ENCODE peak calls at places on chromosome 10, in four cellular contexts. S, L, B and F are unnamed samples.

GRCh38 chr10:87860156-87860795 is 3.1 kb downstream of the KLLN start:
- DNase-seq in S (peak; percentile 69), L (peak; percentile 34), B (peak; percentile 63), F (peak; percentile 42)

GRCh38 chr10:114163062-114163861 is 10.7 kb downstream of the CCDC186 start:
- DNase-seq in S (no peak), L (no peak), B (no peak), F (no peak)

GRCh38 chr10:125171402-125172316 is 11.3 kb upstream of the CTBP2 start:
- DNase-seq in S (no peak), L (no peak), B (no peak), F (no peak)

GRCh38 chr10:91684841-91685240 is 52.0 kb upstream of the PPP1R3C start:
- DNase-seq in S (no peak), L (no peak), B (no peak), F (no peak)

GRCh38 chr10:77661100-77661499 is 23.5 kb upstream of the KCNMA1 start:
- DNase-seq in S (no peak), L (peak; percentile 18), B (no peak), F (no peak)

GRCh38 chr10:127999291-127999690 is 92.4 kb downstream of the PTPRE start:
- DNase-seq in S (no peak), L (no peak), B (no peak), F (no peak)

GRCh38 chr10:27258838-27259532 is 18.4 kb upstream of the ACBD5 start:
- DNase-seq in S (no peak), L (no peak), B (no peak), F (no peak)

GRCh38 chr10:79184141-79184625 is 115.4 kb downstream of the ZMIZ1 start:
- DNase-seq in S (peak; percentile 77), L (no peak), B (no peak), F (no peak)

GRCh38 chr10:26438534-26439269 is 561 bp downstream of the APBB1IP start:
- DNase-seq in S (no peak), L (no peak), B (no peak), F (no peak)

GRCh38 chr10:28036587-28036986 is 37.7 kb upstream of the ODAD2 start:
- DNase-seq in S (no peak), L (no peak), B (no peak), F (no peak)

GRCh38 chr10:118710487-118710886 is 44.3 kb downstream of the CACUL1 start:
- DNase-seq in S (no peak), L (no peak), B (no peak), F (no peak)

GRCh38 chr10:64952042-64952441 is 1430.8 kb downstream of the REEP3 start:
- DNase-seq in S (no peak), L (no peak), B (no peak), F (no peak)

GRCh38 chr10:30747633-30748032 is 118.1 kb upstream of the LYZL2 start:
- DNase-seq in S (no peak), L (no peak), B (peak; percentile 49), F (no peak)

GRCh38 chr10:33129181-33129928 is 171.3 kb upstream of the ITGB1 start:
- DNase-seq in S (no peak), L (no peak), B (no peak), F (no peak)

GRCh38 chr10:58943234-58943633 is 233.2 kb upstream of the PHYHIPL start:
- DNase-seq in S (no peak), L (no peak), B (no peak), F (no peak)

GRCh38 chr10:126908225-126908624 is 3.0 kb downstream of the DOCK1 start:
- DNase-seq in S (no peak), L (no peak), B (no peak), F (no peak)

GRCh38 chr10:94210465-94211186 is 152.1 kb downstream of the NOC3L start:
- DNase-seq in S (peak; percentile 6), L (no peak), B (no peak), F (no peak)

GRCh38 chr10:56823849-56824248 is 462.8 kb upstream of the ZWINT start:
- DNase-seq in S (peak; percentile 2), L (peak; percentile 11), B (peak; percentile 5), F (peak; percentile 20)

GRCh38 chr10:5094265-5095205 is at the start of gene AKR1C3:
- DNase-seq in S (peak; percentile 78), L (peak; percentile 62), B (no peak), F (peak; percentile 21)

GRCh38 chr10:113036636-113037035 is 86.6 kb downstream of the TCF7L2 start:
- DNase-seq in S (no peak), L (no peak), B (no peak), F (no peak)

GRCh38 chr10:114504769-114505579 is 100.7 kb upstream of the AFAP1L2 start:
- DNase-seq in S (peak; percentile 67), L (no peak), B (no peak), F (no peak)

DNA sequence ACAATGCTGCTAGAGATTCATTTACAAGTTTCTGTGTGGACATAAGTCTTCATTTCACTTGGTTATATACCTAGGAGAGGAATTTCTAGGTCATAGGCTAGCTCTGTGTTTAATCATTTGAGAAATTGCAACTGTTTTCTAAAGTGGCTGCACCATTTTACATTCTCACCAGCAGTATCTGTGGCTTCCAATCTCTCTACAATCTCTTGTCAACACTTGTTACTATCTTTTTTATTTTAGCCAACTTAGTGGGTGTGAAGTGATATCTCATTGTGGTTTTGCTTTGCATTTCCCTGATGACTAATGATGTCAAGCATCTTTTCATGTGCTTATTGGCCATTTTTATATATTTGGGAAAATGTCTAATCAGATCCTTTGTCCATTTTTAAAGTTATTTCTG is 53.0 kb upstream of the DRGX start:
- DNase-seq in S (no peak), L (no peak), B (no peak), F (no peak)
- TF ChIP-seq FOXK2 in S (no peak), L (no peak), B (no peak), F (no peak)

GRCh38 chr10:75655791-75656451 is 224.5 kb downstream of the LRMDA start:
- DNase-seq in S (peak; percentile 70), L (no peak), B (no peak), F (no peak)
- TF ChIP-seq TARDBP in S (no peak), L (no peak), B (no peak), F (no peak)

GRCh38 chr10:60444494-60445064 is 54.9 kb upstream of the ANK3 start:
- DNase-seq in S (peak; percentile 4), L (peak; percentile 30), B (no peak), F (no peak)

GRCh38 chr10:60450291-60450690 is 60.6 kb upstream of the ANK3 start:
- DNase-seq in S (no peak), L (no peak), B (no peak), F (no peak)

GRCh38 chr10:60448246-60448645 is 58.6 kb upstream of the ANK3 start:
- DNase-seq in S (no peak), L (no peak), B (no peak), F (no peak)

GRCh38 chr10:60446070-60446833 is 56.6 kb upstream of the ANK3 start:
- DNase-seq in S (no peak), L (no peak), B (no peak), F (no peak)

GRCh38 chr10:60446855-60447254 is 57.2 kb upstream of the ANK3 start:
- DNase-seq in S (no peak), L (no peak), B (no peak), F (no peak)
- TF ChIP-seq FOXK2 in S (no peak), L (no peak), B (no peak), F (no peak)

DNA sequence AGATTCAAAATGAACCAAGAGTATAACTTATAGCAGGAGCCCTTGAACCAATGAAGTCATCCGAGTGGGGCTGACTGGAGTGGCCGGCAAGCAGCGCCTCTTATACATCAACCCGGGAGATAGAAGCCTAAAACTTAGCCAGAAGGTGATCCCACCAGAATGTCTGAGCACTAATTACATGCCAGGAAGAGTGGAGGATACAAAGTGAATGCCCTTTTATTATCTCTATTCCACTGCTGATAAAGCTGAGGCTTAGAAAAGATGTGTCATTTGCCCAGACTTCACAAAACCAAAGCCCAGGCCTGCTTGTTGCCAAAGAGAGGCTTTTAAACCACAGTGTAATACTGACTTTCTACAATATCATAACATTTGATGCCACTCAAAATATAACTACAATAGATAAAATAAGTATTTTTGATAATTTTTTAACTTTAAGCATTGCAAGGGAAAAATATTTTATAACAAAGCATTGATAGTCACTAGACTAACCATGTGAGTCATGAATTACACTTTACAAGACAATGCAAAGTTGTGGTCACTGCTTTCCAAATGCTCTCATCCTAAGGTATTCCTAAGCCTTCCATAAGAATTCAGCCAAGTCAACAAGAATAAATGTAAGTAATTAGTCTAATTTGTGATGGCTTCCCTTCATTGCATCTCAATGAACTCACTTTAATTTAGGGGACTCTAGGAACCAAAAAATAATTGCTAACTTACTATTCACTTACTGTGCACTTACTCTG is 58.6 kb upstream of the ARID5B start:
- DNase-seq in S (no peak), L (no peak), B (no peak), F (no peak)
- TF ChIP-seq TARDBP in S (no peak), L (no peak), B (no peak), F (no peak)

DNA sequence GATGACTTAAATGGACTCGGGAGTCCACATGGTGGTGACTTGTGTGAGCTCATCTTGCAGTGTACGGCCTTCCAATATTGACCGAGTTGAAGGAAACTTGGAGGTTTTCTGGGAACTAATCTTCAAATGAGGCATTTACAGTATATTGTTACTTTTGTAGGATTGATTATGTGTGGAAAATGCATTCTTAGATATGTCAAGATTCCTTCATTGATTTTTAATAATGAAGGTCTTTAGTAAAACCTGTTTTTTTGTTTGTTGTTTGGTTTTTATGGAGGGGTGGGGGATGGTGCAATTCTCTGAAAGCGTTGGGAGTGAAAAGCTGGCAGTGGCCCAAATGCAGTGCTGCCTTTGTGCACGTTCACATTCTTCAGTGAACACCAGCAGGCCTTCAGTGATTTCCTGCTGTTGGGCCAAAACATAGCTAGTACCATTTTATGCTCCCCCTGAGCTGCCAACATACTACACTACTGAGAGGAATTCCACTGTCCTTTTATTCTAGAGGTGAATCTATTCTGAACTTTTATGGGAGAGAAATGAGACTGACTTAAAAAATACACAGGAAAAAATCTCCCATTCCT is 50.4 kb downstream of the CCNY start:
- DNase-seq in S (peak; percentile 32), L (peak; percentile 85), B (no peak), F (no peak)
- TF ChIP-seq FOXK2 in S (no peak), L (no peak), B (no peak), F (no peak)

GRCh38 chr10:69835233-69835632 is 33.5 kb downstream of the COL13A1 start:
- DNase-seq in S (no peak), L (no peak), B (no peak), F (no peak)

GRCh38 chr10:69836728-69837025 is 35.0 kb downstream of the COL13A1 start:
- DNase-seq in S (no peak), L (no peak), B (no peak), F (no peak)

GRCh38 chr10:69837261-69837660 is 35.6 kb downstream of the COL13A1 start:
- DNase-seq in S (no peak), L (no peak), B (no peak), F (no peak)

GRCh38 chr10:69838418-69838817 is 36.7 kb downstream of the COL13A1 start:
- DNase-seq in S (no peak), L (no peak), B (no peak), F (no peak)

GRCh38 chr10:69835875-69836727 is 34.4 kb downstream of the COL13A1 start:
- DNase-seq in S (no peak), L (no peak), B (no peak), F (no peak)
- TF ChIP-seq TARDBP in S (no peak), L (no peak), B (no peak), F (no peak)